ENCODE peak calls at places on chromosomes 5 and 9, in nine cellular contexts. U is choroid plexus epithelial cell, E is GDM1, O is heart right ventricle, J is midbrain, H is astrocyte of the spinal cord, T is T follicular helper cell, P is prostate gland, A is AG09309. F is an unnamed sample.

GRCh38 chr5:124130807-124131206 is 615.6 kb downstream of the ZNF608 start:
- DNase-seq in U (no peak), E (no peak), O (no peak), J (no peak), H (no peak), T (no peak), P (no peak), A (no peak), F (no peak)

GRCh38 chr9:27165670-27166069 is 56.6 kb downstream of the TEK start:
- DNase-seq in U (no peak), E (no peak), O (no peak), J (no peak), H (no peak), T (no peak), P (no peak), A (no peak), F (no peak)

GRCh38 chr5:171794470-171794869 is 8.9 kb downstream of the SMIM23 start:
- DNase-seq in U (no peak), E (peak), O (no peak), J (no peak), H (no peak), T (no peak), P (no peak), A (no peak), F (no peak)

GRCh38 chr5:168328804-168329203 is 37.4 kb downstream of the WWC1 start:
- DNase-seq in U (peak), E (no peak), O (no peak), J (no peak), H (peak), T (no peak), P (no peak), A (no peak), F (no peak)

GRCh38 chr5:74919487-74919886 is 53.3 kb upstream of the FAM169A start:
- DNase-seq in U (peak), E (no peak), O (no peak), J (peak), H (peak), T (no peak), P (peak), A (no peak), F (peak)

GRCh38 chr9:124188331-124189110 is 69.2 kb upstream of the NEK6 start:
- DNase-seq in U (no peak), E (no peak), O (no peak), J (peak), H (no peak), T (no peak), P (no peak), A (no peak), F (no peak)

GRCh38 chr9:89992326-89993208 is 387.8 kb downstream of the GADD45G start:
- DNase-seq in U (no peak), E (no peak), O (no peak), J (no peak), H (no peak), T (no peak), P (no peak), A (no peak), F (no peak)

GRCh38 chr5:64594601-64595518 is 89.0 kb downstream of the RGS7BP start:
- DNase-seq in U (peak), E (no peak), O (no peak), J (no peak), H (no peak), T (no peak), P (no peak), A (no peak), F (peak)

GRCh38 chr5:3027866-3028635 is 276.6 kb upstream of the IRX2 start:
- DNase-seq in U (no peak), E (no peak), O (no peak), J (no peak), H (no peak), T (no peak), P (no peak), A (no peak), F (no peak)

GRCh38 chr5:139147743-139148079 is 50.5 kb downstream of the SIL1 start:
- DNase-seq in U (peak), E (no peak), O (peak), J (no peak), H (peak), T (no peak), P (peak), A (no peak), F (peak)

GRCh38 chr5:173564106-173564505 is 52.3 kb downstream of the BOD1 start:
- DNase-seq in U (no peak), E (no peak), O (no peak), J (no peak), H (no peak), T (no peak), P (no peak), A (no peak), F (no peak)

GRCh38 chr5:97735209-97735608 is 552.2 kb upstream of the RIOK2 start:
- DNase-seq in U (peak), E (no peak), O (no peak), J (no peak), H (peak), T (no peak), P (no peak), A (peak), F (peak)

GRCh38 chr9:33161011-33161588 is 6.0 kb downstream of the B4GALT1 start:
- DNase-seq in U (peak), E (no peak), O (peak), J (no peak), H (peak), T (no peak), P (peak), A (peak), F (peak)

GRCh38 chr5:178441486-178442270 is 148.5 kb downstream of the COL23A1 start:
- DNase-seq in U (no peak), E (no peak), O (no peak), J (no peak), H (no peak), T (no peak), P (no peak), A (no peak), F (no peak)

GRCh38 chr9:136536051-136536720 is 9.7 kb downstream of the NOTCH1 start:
- DNase-seq in U (no peak), E (no peak), O (no peak), J (no peak), H (no peak), T (no peak), P (no peak), A (no peak), F (no peak)

GRCh38 chr9:68643901-68644809 is 60.9 kb upstream of the PIP5K1B start:
- DNase-seq in U (no peak), E (no peak), O (no peak), J (no peak), H (no peak), T (no peak), P (no peak), A (no peak), F (no peak)

GRCh38 chr9:82247318-82247717 is 258.7 kb downstream of the SPATA31D1 start:
- DNase-seq in U (no peak), E (peak), O (peak), J (no peak), H (peak), T (no peak), P (no peak), A (no peak), F (peak)

GRCh38 chr9:119736478-119737454 is 367.5 kb upstream of the BRINP1 start:
- DNase-seq in U (no peak), E (no peak), O (no peak), J (no peak), H (no peak), T (no peak), P (no peak), A (no peak), F (no peak)

GRCh38 chr5:169980418-169981053 is at the start of gene INSYN2B:
- DNase-seq in U (peak), E (no peak), O (peak), J (peak), H (peak), T (no peak), P (peak), A (peak), F (peak)

GRCh38 chr5:57181151-57181550 is 7.3 kb downstream of the GPBP1 start:
- DNase-seq in U (no peak), E (no peak), O (no peak), J (no peak), H (no peak), T (no peak), P (no peak), A (no peak), F (no peak)

GRCh38 chr9:72445291-72446000 is 76.0 kb upstream of the TMC1 start:
- DNase-seq in U (peak), E (no peak), O (no peak), J (no peak), H (no peak), T (no peak), P (no peak), A (no peak), F (no peak)

GRCh38 chr9:21580636-21581353 is 98.7 kb upstream of the IFNE start:
- DNase-seq in U (peak), E (no peak), O (no peak), J (no peak), H (peak), T (no peak), P (peak), A (no peak), F (peak)

GRCh38 chr9:114155263-114155966 is at the start of gene COL27A1:
- DNase-seq in U (peak), E (peak), O (peak), J (peak), H (peak), T (peak), P (peak), A (no peak), F (peak)